ENCODE peak calls at places on chromosomes 6 and 20, in four cellular contexts. O, J, B and I are unnamed samples.

GRCh38 chr6:152401978-152402377 is 235.2 kb downstream of the SYNE1 start:
- DNase-seq in B (peak), J (no peak), O (no peak), I (no peak)

GRCh38 chr6:35146453-35146852 is 5.3 kb upstream of the TCP11 start:
- DNase-seq in B (peak), J (peak), O (peak), I (no peak)

GRCh38 chr6:106192824-106193223 is 106.7 kb downstream of the PRDM1 start:
- DNase-seq in J (no peak), B (peak), O (no peak), I (no peak)

GRCh38 chr20:18188446-18188845 is 50.8 kb downstream of the KAT14 start:
- DNase-seq in B (no peak), O (no peak), J (peak), I (no peak)

GRCh38 chr20:6784767-6785166 is 17.3 kb downstream of the BMP2 start:
- DNase-seq in B (no peak), O (no peak), J (no peak), I (no peak)

GRCh38 chr6:168136001-168136400 is 57.0 kb upstream of the FRMD1 start:
- DNase-seq in O (no peak), B (no peak), J (no peak), I (no peak)

GRCh38 chr6:26421259-26422144 is 18.8 kb upstream of the BTN3A3 start:
- DNase-seq in O (peak), J (peak), B (peak), I (peak)

GRCh38 chr20:50895111-50895830 is 36.0 kb downstream of the ADNP start:
- DNase-seq in B (no peak), O (no peak), J (no peak), I (no peak)

GRCh38 chr6:54060286-54060685 is 51.0 kb upstream of the MLIP start:
- DNase-seq in O (no peak), B (no peak), J (no peak), I (no peak)

GRCh38 chr6:161076211-161076677 is 84.7 kb downstream of the MAP3K4 start:
- DNase-seq in B (no peak), O (no peak), J (no peak), I (no peak)

GRCh38 chr6:37587776-37588744 is 88.4 kb upstream of the CCDC167 start:
- DNase-seq in O (no peak), B (no peak), J (no peak), I (no peak)

GRCh38 chr20:9256359-9256758 is 187.5 kb downstream of the PLCB4 start:
- DNase-seq in B (no peak), O (no peak), J (no peak), I (no peak)

GRCh38 chr6:137162692-137163303 is 10.6 kb downstream of the IL22RA2 start:
- DNase-seq in B (no peak), J (no peak), O (no peak), I (no peak)

GRCh38 chr6:32337166-32337805 is 34.4 kb downstream of the TSBP1 start:
- DNase-seq in B (no peak), O (no peak), J (peak), I (no peak)

GRCh38 chr20:38547288-38547825 is 33.6 kb upstream of the ADIG start:
- DNase-seq in B (no peak), O (no peak), J (no peak), I (no peak)

GRCh38 chr20:12965880-12966270 is 42.9 kb upstream of the SPTLC3 start:
- DNase-seq in B (no peak), J (no peak), O (no peak), I (no peak)

GRCh38 chr6:149900620-149901443 is 2.9 kb upstream of the RAET1E start:
- DNase-seq in B (no peak), J (no peak), O (no peak), I (no peak)

GRCh38 chr20:44008806-44009678 is 94.4 kb downstream of the TOX2 start:
- DNase-seq in J (no peak), B (no peak), O (no peak), I (no peak)

GRCh38 chr20:36064661-36065426 is 89.7 kb upstream of the EPB41L1 start:
- DNase-seq in B (peak), O (peak), J (peak), I (peak)

GRCh38 chr6:32439708-32440214 is at the start of gene HLA-DRA:
- DNase-seq in J (peak), B (peak), O (peak), I (no peak)

GRCh38 chr6:133567656-133568055 is 321.3 kb upstream of the TCF21 start:
- DNase-seq in O (no peak), J (no peak), B (peak), I (no peak)

GRCh38 chr20:58888521-58889333 is 36.2 kb downstream of the GNAS start:
- DNase-seq in J (peak), O (peak), B (peak), I (peak)

GRCh38 chr6:155380666-155381332 is 66.5 kb upstream of the TFB1M start:
- DNase-seq in B (no peak), J (no peak), O (peak), I (no peak)

GRCh38 chr6:3356824-3357420 is 98.2 kb downstream of the PSMG4 start:
- DNase-seq in O (no peak), J (no peak), B (no peak), I (no peak)

GRCh38 chr6:22598386-22598785 is 29.0 kb downstream of the HDGFL1 start:
- DNase-seq in O (no peak), J (no peak), B (no peak), I (no peak)

GRCh38 chr20:24993337-24994185 is 1.0 kb upstream of the APMAP start:
- DNase-seq in B (peak), J (no peak), O (peak), I (no peak)

GRCh38 chr6:77796824-77797809 is 144.3 kb downstream of the MEI4 start:
- DNase-seq in B (no peak), J (no peak), O (no peak), I (no peak)

GRCh38 chr6:149235130-149235561 is 82.4 kb upstream of the TAB2 start:
- DNase-seq in J (peak), B (peak), O (peak), I (no peak)

GRCh38 chr6:131960371-131961133 is 9.4 kb upstream of the CCN2 start:
- DNase-seq in B (peak), O (no peak), J (no peak), I (no peak)

GRCh38 chr6:135053433-135053832 is 1.2 kb downstream of the HBS1L start:
- DNase-seq in B (no peak), O (no peak), J (no peak), I (no peak)

GRCh38 chr20:3258429-3258828 is 19.4 kb upstream of the SLC4A11 start:
- DNase-seq in J (no peak), B (no peak), O (no peak), I (no peak)

GRCh38 chr6:151269318-151269995 is 29.7 kb downstream of the AKAP12 start:
- DNase-seq in O (no peak), J (no peak), B (peak), I (no peak)

GRCh38 chr6:33966536-33966935 is 162.7 kb upstream of the MLN start:
- DNase-seq in J (no peak), O (no peak), B (no peak), I (no peak)

GRCh38 chr6:80607814-80608391 is 501.4 kb downstream of the BCKDHB start:
- DNase-seq in O (peak), B (peak), J (peak), I (no peak)

GRCh38 chr6:131844243-131844841 is 36.5 kb downstream of the ENPP1 start:
- DNase-seq in J (no peak), B (peak), O (no peak), I (no peak)

GRCh38 chr6:25012657-25013056 is 76.9 kb upstream of the RIPOR2 start:
- DNase-seq in B (peak), O (peak), J (no peak), I (no peak)

GRCh38 chr6:20464041-20464440 is 62.4 kb downstream of the E2F3 start:
- DNase-seq in O (no peak), J (no peak), B (no peak), I (no peak)

GRCh38 chr6:79608334-79609224 is 22.6 kb upstream of the SH3BGRL2 start:
- DNase-seq in O (no peak), B (no peak), J (no peak), I (no peak)

GRCh38 chr6:98894810-98895209 is 52.9 kb downstream of the FBXL4 start:
- DNase-seq in J (no peak), O (no peak), B (no peak), I (no peak)

GRCh38 chr6:52284460-52285173 is at the start of gene MCM3:
- DNase-seq in B (peak), O (peak), J (peak), I (peak)
- TF ChIP-seq CTCF in B (no peak), O (no peak), J (no peak), I (no peak)

DNA sequence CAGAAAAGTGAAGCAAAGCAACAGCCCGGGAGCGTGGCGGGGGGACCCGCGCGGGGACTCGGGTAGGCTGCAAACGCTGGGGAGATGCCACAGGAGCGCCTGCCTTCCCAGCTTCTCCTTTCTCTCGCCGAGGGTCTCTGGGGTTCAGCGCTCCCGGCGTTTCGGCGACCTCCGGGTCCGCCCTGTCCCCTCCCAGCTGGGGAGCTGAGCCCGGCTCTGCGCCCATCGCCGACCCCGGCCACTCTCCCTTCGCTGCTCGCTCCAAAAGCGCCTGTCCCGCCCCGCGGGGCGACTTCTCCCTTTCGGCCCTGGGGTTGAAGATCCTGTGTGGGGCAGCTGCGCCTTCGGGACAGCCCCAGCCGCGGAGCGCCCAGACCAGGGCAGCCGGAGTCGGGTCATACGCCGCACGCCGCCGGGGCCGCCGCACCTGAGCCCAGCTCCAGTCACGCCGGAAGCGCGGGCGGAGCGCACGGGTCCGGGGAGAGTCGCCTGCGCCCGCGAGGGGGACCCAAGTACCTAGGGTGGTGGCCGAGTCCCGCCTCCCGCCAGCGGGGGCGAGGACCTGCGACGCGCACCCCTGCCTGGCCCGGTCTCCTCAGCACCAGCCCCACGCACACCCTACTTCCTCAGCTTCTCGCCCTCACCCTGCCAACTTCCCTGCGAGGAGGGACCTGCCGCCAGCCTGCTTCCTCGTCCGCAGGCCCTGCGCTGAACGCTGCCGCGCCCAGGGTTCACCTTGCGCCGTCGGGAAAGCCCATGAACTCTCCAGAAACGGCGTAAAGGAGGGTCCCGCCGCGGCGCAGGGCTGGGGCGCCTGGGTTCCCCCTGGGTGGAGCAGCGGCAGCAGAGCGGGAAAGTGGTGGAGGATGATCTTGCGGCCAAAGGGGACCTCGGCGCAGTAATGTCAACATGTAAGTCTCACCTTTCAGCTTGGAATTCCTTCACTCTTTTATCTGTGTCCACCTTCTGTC is at the start of gene ADGRG6:
- DNase-seq in J (peak), O (no peak), B (peak), I (peak)
- TF ChIP-seq CTCF in J (no peak), O (no peak), B (peak), I (no peak)

GRCh38 chr6:170572704-170573466 is 11.6 kb downstream of the PDCD2 start:
- DNase-seq in B (no peak), O (no peak), J (no peak), I (no peak)

GRCh38 chr6:170578909-170579308 is 5.5 kb downstream of the PDCD2 start:
- DNase-seq in O (no peak), J (no peak), B (no peak), I (no peak)

GRCh38 chr6:170575250-170575649 is 9.2 kb downstream of the PDCD2 start:
- DNase-seq in J (no peak), B (peak), O (peak), I (no peak)
- TF ChIP-seq CTCF in J (no peak), B (peak), O (peak), I (no peak)

GRCh38 chr20:53580376-53581111 is 13.1 kb downstream of the ZNF217 start:
- DNase-seq in O (no peak), B (no peak), J (no peak), I (no peak)
- TF ChIP-seq CTCF in O (no peak), B (peak), J (no peak), I (no peak)

GRCh38 chr20:458766-459165 is 3.6 kb downstream of the TBC1D20 start:
- DNase-seq in O (no peak), B (no peak), J (no peak), I (no peak)

GRCh38 chr20:461254-462198 is 807 bp downstream of the TBC1D20 start:
- DNase-seq in O (peak), B (peak), J (peak), I (no peak)

GRCh38 chr20:460707-461106 is 1.6 kb downstream of the TBC1D20 start:
- DNase-seq in O (peak), B (no peak), J (no peak), I (no peak)

GRCh38 chr20:460180-460579 is 2.2 kb downstream of the TBC1D20 start:
- DNase-seq in B (no peak), J (no peak), O (no peak), I (no peak)

DNA sequence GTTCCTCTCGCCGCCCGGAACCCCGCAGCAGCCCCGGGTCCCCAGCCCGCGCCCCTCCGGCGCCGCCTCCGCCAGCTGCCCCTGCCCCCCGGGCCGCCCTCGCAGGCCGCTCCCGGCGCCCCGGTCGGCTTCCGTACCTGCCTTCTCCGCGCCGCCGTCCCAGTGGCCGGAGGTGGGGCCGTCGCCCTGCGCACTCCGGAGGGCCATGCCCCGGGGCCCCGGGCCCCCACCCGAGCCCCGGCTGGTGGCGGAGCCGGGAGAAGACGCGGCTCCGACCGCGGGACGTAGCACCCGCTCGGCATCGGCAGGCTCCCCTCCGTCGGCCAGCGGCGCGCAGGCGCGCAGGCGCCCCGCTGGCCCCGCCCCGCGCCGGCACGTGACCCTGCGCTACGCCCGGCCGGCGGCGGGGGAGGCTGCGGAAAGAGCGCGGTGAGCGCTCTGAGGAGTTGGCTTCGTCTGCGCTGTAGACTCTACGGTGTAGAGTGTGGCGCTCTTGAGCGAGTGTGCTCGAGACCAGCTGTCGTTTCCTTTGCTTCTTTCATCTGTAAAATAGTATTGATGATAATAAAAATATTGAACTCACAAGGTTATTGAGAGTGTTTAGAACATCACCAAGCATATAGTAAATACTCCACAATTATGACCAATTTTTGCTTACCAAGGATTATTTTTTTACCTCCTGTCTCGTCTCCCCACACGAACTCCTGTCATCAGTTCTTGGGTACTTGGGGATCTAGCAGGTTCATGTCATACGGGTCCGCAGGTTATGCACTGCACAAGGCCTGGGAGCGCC is at the start of gene TBC1D20:
- DNase-seq in J (peak), B (peak), O (peak), I (peak)
- TF ChIP-seq CTCF in J (peak), B (peak), O (peak), I (no peak)